ENCODE peak calls at places on chromosomes 16 and 17, in nine cellular contexts. Q is testis; O is SHP77; V is CD14-positive monocyte; T is left ventricle myocardium inferior; R is tibial artery; B is amniotic stem cell; I is effector CD4-positive, alpha-beta T cell; J is NCI-H345. W is an unnamed sample.

GRCh38 chr17:40526668-40527067 is 25.2 kb upstream of the TNS4 start:
- DNase-seq in Q (peak; percentile 37), O (no peak), V (peak; percentile 4), T (no peak), R (no peak), B (no peak), I (no peak), J (no peak), W (no peak)

GRCh38 chr16:67910162-67910561 is 17.1 kb downstream of the PSKH1 start:
- DNase-seq in Q (no peak), O (no peak), V (no peak), T (no peak), R (no peak), B (no peak), I (no peak), J (peak; percentile 50), W (peak; percentile 19)

GRCh38 chr17:75846701-75847594 is 2.7 kb upstream of the UNC13D start:
- DNase-seq in Q (no peak), O (no peak), V (no peak), T (no peak), R (no peak), B (no peak), I (no peak), J (no peak), W (no peak)

GRCh38 chr17:13024526-13025263 is 6.9 kb upstream of the ELAC2 start:
- DNase-seq in Q (peak; percentile 80), O (peak; percentile 67), V (no peak), T (peak; percentile 50), R (no peak), B (no peak), I (peak; percentile 56), J (peak; percentile 59), W (no peak)

GRCh38 chr16:56606688-56607618 is 1.4 kb upstream of the MT2A start:
- DNase-seq in Q (peak; percentile 83), O (no peak), V (no peak), T (peak; percentile 68), R (peak; percentile 92), B (peak; percentile 86), I (no peak), J (no peak), W (peak; percentile 94)

GRCh38 chr17:82049521-82049971 is 2.1 kb downstream of the RFNG start:
- DNase-seq in Q (no peak), O (no peak), V (no peak), T (no peak), R (no peak), B (no peak), I (no peak), J (no peak), W (no peak)

GRCh38 chr17:47763913-47764582 is 31.0 kb downstream of the TBX21 start:
- DNase-seq in Q (no peak), O (no peak), V (no peak), T (no peak), R (no peak), B (no peak), I (no peak), J (no peak), W (no peak)

GRCh38 chr17:38560503-38561318 is 45.0 kb downstream of the SRCIN1 start:
- DNase-seq in Q (no peak), O (no peak), V (no peak), T (no peak), R (no peak), B (no peak), I (no peak), J (no peak), W (no peak)

GRCh38 chr17:55263565-55264272 is 1.0 kb upstream of the HLF start:
- DNase-seq in Q (no peak), O (no peak), V (no peak), T (no peak), R (no peak), B (no peak), I (no peak), J (no peak), W (no peak)

GRCh38 chr16:11109551-11109950 is 146.5 kb downstream of the SOCS1 start:
- DNase-seq in Q (no peak), O (no peak), V (no peak), T (no peak), R (peak; percentile 68), B (no peak), I (no peak), J (no peak), W (no peak)

GRCh38 chr17:67884766-67885165 is 59.5 kb downstream of the BPTF start:
- DNase-seq in Q (no peak), O (no peak), V (no peak), T (no peak), R (no peak), B (no peak), I (no peak), J (no peak), W (no peak)

GRCh38 chr17:78993241-78993956 is 13.7 kb upstream of the LGALS3BP start:
- DNase-seq in Q (peak; percentile 83), O (peak; percentile 52), V (no peak), T (no peak), R (peak; percentile 71), B (peak; percentile 7), I (peak; percentile 47), J (peak; percentile 47), W (no peak)

GRCh38 chr16:86347090-86347489 is 163.2 kb upstream of the FOXF1 start:
- DNase-seq in Q (no peak), O (no peak), V (no peak), T (no peak), R (no peak), B (no peak), I (no peak), J (no peak), W (no peak)

GRCh38 chr17:73007447-73007846 is 85.0 kb downstream of the SLC39A11 start:
- DNase-seq in Q (no peak), O (no peak), V (no peak), T (no peak), R (peak; percentile 69), B (no peak), I (no peak), J (no peak), W (no peak)

GRCh38 chr17:67557921-67558320 is 159.8 kb upstream of the NOL11 start:
- DNase-seq in Q (no peak), O (no peak), V (no peak), T (no peak), R (no peak), B (peak; percentile 10), I (no peak), J (no peak), W (peak; percentile 33)

GRCh38 chr16:49504626-49505025 is 131.0 kb downstream of the C16orf78 start:
- DNase-seq in Q (no peak), O (no peak), V (no peak), T (no peak), R (peak; percentile 42), B (no peak), I (no peak), J (no peak), W (no peak)

GRCh38 chr16:30533748-30534367 is 800 bp downstream of the ZNF747 start:
- DNase-seq in Q (no peak), O (no peak), V (no peak), T (no peak), R (no peak), B (no peak), I (no peak), J (no peak), W (no peak)

GRCh38 chr17:75406222-75406615 is 741 bp upstream of the GRB2 start:
- DNase-seq in Q (no peak), O (no peak), V (no peak), T (no peak), R (peak; percentile 35), B (no peak), I (no peak), J (peak; percentile 28), W (no peak)

GRCh38 chr17:73119631-73120030 is 27.1 kb upstream of the SLC39A11 start:
- DNase-seq in Q (no peak), O (no peak), V (no peak), T (no peak), R (no peak), B (no peak), I (no peak), J (no peak), W (no peak)

GRCh38 chr17:79529661-79530081 is 81.2 kb downstream of the RBFOX3 start:
- DNase-seq in Q (no peak), O (no peak), V (no peak), T (no peak), R (no peak), B (no peak), I (no peak), J (no peak), W (no peak)

GRCh38 chr17:46029627-46030026 is 30.6 kb downstream of the STH start:
- DNase-seq in Q (no peak), O (no peak), V (no peak), T (no peak), R (no peak), B (no peak), I (no peak), J (no peak), W (no peak)

GRCh38 chr16:55912022-55912421 is 36.8 kb upstream of the CES5A start:
- DNase-seq in Q (no peak), O (no peak), V (no peak), T (peak; percentile 60), R (no peak), B (no peak), I (no peak), J (peak; percentile 8), W (no peak)

GRCh38 chr17:75856062-75856681 is 1.0 kb upstream of the WBP2 start:
- DNase-seq in Q (peak; percentile 61), O (peak; percentile 49), V (no peak), T (no peak), R (peak; percentile 71), B (no peak), I (no peak), J (peak; percentile 18), W (no peak)

GRCh38 chr16:88768041-88768876 is 16.8 kb downstream of the PIEZO1 start:
- DNase-seq in Q (no peak), O (no peak), V (no peak), T (no peak), R (peak; percentile 80), B (no peak), I (no peak), J (peak; percentile 2), W (no peak)

GRCh38 chr17:20073056-20073979 is 64.2 kb downstream of the SPECC1 start:
- DNase-seq in Q (peak; percentile 56), O (no peak), V (peak; percentile 64), T (peak; percentile 67), R (peak; percentile 88), B (no peak), I (peak; percentile 3), J (no peak), W (no peak)

GRCh38 chr16:87945351-87946042 is 5.7 kb upstream of the BANP start:
- DNase-seq in Q (peak; percentile 75), O (peak; percentile 100), V (peak; percentile 76), T (peak; percentile 73), R (peak; percentile 91), B (no peak), I (no peak), J (peak; percentile 91), W (no peak)

GRCh38 chr17:76196675-76197074 is 43.6 kb downstream of the RNF157 start:
- DNase-seq in Q (peak; percentile 75), O (no peak), V (no peak), T (peak; percentile 83), R (peak; percentile 79), B (no peak), I (no peak), J (no peak), W (no peak)

GRCh38 chr16:85422124-85422373 is 191.1 kb upstream of the GSE1 start:
- DNase-seq in Q (no peak), O (no peak), V (no peak), T (no peak), R (no peak), B (no peak), I (no peak), J (peak; percentile 81), W (no peak)

GRCh38 chr16:56354016-56354415 is 71.3 kb downstream of the AMFR start:
- DNase-seq in Q (peak; percentile 10), O (no peak), V (no peak), T (no peak), R (peak; percentile 42), B (no peak), I (no peak), J (no peak), W (no peak)

GRCh38 chr16:80372341-80372740 is 168.5 kb upstream of the DYNLRB2 start:
- DNase-seq in Q (no peak), O (no peak), V (no peak), T (no peak), R (no peak), B (no peak), I (no peak), J (no peak), W (no peak)

GRCh38 chr17:5523249-5523648 is 36.9 kb downstream of the MIS12 start:
- DNase-seq in Q (no peak), O (no peak), V (no peak), T (no peak), R (no peak), B (no peak), I (no peak), J (no peak), W (no peak)